ENCODE peak calls at places on chromosomes 2 and 18, in four cellular contexts. Q is neuronal stem cell, K is heart left ventricle, U is astrocyte. A is an unnamed sample.

GRCh38 chr2:238557431-238557830 is 130.7 kb downstream of the ASB1 start:
- DNase-seq in U (no peak), Q (no peak), K (no peak), A (no peak)

GRCh38 chr18:6281874-6282273 is 132.8 kb downstream of the L3MBTL4 start:
- DNase-seq in K (no peak), U (no peak), Q (no peak), A (no peak)

GRCh38 chr18:80208620-80209019 is 38.7 kb downstream of the PARD6G start:
- DNase-seq in U (no peak), Q (no peak), K (no peak), A (no peak)

GRCh38 chr2:238699307-238700121 is 148.4 kb upstream of the TWIST2 start:
- DNase-seq in Q (no peak), U (no peak), K (no peak), A (no peak)

GRCh38 chr2:212842544-212843185 is 304.1 kb upstream of the ERBB4 start:
- DNase-seq in K (no peak), Q (no peak), U (peak), A (no peak)

GRCh38 chr2:43837033-43837432 is 1.6 kb downstream of the ABCG5 start:
- DNase-seq in Q (no peak), K (no peak), U (no peak), A (no peak)

GRCh38 chr2:7866825-7867224 is 815.0 kb upstream of the ID2 start:
- DNase-seq in Q (no peak), U (no peak), K (no peak), A (no peak)

GRCh38 chr18:79919089-79919488 is 32.4 kb downstream of the SLC66A2 start:
- DNase-seq in K (no peak), U (no peak), Q (no peak), A (no peak)

GRCh38 chr18:28198588-28198987 is 21.7 kb upstream of the CDH2 start:
- DNase-seq in U (no peak), K (no peak), Q (no peak), A (no peak)

GRCh38 chr18:41954827-41955613 is at the start of gene PIK3C3:
- DNase-seq in U (peak), K (peak), Q (peak), A (peak)

GRCh38 chr2:167144179-167144898 is 256.1 kb downstream of the XIRP2 start:
- DNase-seq in Q (no peak), K (no peak), U (peak), A (no peak)

GRCh38 chr2:163213699-163214098 is 375.1 kb upstream of the KCNH7 start:
- DNase-seq in Q (no peak), U (peak), K (no peak), A (no peak)

GRCh38 chr2:217717541-217717940 is 285.3 kb downstream of the TNS1 start:
- DNase-seq in Q (no peak), K (no peak), U (no peak), A (no peak)

GRCh38 chr2:241029599-241030332 is 31.3 kb downstream of the SNED1 start:
- DNase-seq in Q (no peak), U (no peak), K (no peak), A (peak)

DNA sequence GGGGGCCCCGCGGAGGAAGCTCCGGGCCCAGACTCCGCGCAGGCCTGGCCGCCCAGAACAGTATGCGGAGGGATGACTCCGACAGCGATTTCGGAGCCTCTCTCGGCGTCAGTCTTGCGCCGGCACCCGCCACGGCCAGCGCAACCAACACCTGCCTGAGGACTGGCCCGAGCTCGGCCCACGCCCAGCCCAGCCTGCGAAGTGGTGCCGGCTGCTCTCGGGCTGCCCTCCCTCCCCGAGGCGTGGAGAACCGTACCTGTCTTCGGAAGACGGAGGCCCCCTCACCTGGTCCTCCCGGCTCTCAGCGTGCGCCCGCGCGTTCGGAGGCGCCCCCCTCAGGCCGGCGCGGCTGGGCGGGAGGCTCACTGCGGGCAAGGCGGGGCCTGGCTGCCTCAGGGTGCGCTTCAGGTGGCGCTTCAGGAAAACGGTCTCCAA is at the start of gene M1AP:
- DNase-seq in K (no peak), U (no peak), Q (no peak), A (peak)
- H3K4me3 ChIP-seq in K (peak), U (peak), Q (peak), A (peak)

DNA sequence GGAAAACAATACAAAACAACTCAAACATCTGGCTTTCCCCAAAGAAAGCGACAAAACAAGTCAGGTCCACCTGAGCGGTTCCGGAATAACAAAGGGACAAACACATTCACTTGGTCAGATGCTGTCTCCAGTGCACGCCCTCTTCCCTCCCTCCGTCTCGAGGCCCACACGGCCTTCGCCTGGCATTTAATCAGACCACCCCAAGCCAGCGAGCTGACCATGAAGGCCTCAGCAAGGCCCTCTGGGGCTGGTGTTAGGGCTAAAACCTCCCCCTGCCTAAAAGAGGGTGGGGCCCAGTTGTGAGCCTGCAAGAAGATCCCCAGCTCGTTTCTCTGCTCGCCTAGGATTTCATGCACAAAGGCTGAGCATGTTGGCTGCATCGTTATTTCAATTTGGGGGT is 180.3 kb downstream of the EIPR1 start:
- DNase-seq in K (no peak), U (no peak), Q (no peak), A (no peak)
- H3K4me3 ChIP-seq in K (no peak), U (no peak), Q (no peak), A (no peak)

GRCh38 chr18:12776821-12777471 is 74.1 kb downstream of the PSMG2 start:
- DNase-seq in U (no peak), K (no peak), Q (no peak), A (no peak)

GRCh38 chr18:12779043-12779442 is 76.2 kb downstream of the PSMG2 start:
- DNase-seq in Q (no peak), K (no peak), U (no peak), A (no peak)

GRCh38 chr18:12779456-12779855 is 76.6 kb downstream of the PSMG2 start:
- DNase-seq in Q (no peak), U (no peak), K (no peak), A (peak)

GRCh38 chr18:12774982-12775381 is 72.1 kb downstream of the PSMG2 start:
- DNase-seq in U (no peak), K (no peak), Q (no peak), A (no peak)

GRCh38 chr18:12777543-12777942 is 74.7 kb downstream of the PSMG2 start:
- DNase-seq in K (no peak), U (no peak), Q (no peak), A (peak)
- H3K4me3 ChIP-seq in K (peak), U (no peak), Q (peak), A (peak)

GRCh38 chr2:161136696-161137324 is 23.4 kb upstream of the TANK start:
- DNase-seq in U (peak), K (no peak), Q (no peak), A (no peak)
- H3K4me3 ChIP-seq in U (no peak), K (peak), Q (no peak), A (no peak)

GRCh38 chr2:177989029-177989885 is 83.3 kb downstream of the PDE11A start:
- DNase-seq in U (peak), K (no peak), Q (no peak), A (no peak)

GRCh38 chr2:177984739-177985138 is 87.8 kb downstream of the PDE11A start:
- DNase-seq in K (no peak), Q (no peak), U (peak), A (no peak)

DNA sequence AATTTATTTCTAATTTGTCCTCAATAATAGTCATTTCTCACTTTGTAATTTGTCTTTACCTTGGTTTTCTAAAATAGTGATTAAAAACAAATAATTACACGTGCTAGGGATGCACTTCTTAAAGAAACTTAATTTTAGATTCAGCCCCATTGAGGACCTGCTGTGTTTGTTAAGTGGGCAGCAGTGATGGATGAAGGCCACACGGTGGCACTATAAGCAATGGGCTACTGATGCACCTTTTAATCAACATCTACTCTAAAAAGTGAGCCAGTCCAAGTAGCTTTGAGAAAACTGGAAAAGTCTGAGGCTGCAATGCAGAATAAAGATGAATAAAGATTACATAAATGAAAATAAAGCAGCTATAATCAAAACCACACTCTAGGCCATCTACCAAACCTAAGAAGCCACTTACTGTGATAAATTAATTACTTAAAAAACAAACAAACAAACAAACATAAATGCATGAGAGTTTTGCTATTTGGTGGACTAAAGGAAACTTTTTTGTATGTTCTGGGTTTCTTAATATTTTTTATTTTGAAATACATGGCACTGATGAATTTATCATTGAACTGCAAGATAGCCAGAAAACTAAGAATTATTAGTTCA is 89.3 kb downstream of the PDE11A start:
- DNase-seq in U (peak), Q (peak), K (no peak), A (peak)
- H3K4me3 ChIP-seq in U (no peak), Q (no peak), K (no peak), A (no peak)

DNA sequence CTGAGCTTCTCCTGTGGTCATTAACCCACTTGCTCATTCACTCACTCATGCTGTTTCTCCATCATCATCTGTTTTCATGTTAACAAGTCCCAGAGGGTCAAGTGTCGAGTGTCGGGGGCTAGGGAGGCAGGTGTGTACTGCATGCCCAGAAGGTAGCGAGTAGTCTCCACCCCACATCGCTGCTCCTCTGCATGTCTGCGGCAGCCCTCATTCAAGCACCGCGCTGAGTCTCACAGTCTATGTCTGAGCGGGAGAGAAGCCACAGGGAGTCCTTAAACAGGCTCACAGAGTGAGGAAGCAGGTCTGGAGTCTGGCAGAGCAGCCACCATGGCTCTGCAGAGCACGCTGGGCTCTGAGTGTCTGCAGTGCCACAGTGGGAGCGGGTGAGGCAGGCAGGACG is 121.3 kb upstream of the IL1R2 start:
- DNase-seq in U (no peak), K (no peak), Q (no peak), A (no peak)
- H3K4me3 ChIP-seq in U (no peak), K (no peak), Q (no peak), A (no peak)

DNA sequence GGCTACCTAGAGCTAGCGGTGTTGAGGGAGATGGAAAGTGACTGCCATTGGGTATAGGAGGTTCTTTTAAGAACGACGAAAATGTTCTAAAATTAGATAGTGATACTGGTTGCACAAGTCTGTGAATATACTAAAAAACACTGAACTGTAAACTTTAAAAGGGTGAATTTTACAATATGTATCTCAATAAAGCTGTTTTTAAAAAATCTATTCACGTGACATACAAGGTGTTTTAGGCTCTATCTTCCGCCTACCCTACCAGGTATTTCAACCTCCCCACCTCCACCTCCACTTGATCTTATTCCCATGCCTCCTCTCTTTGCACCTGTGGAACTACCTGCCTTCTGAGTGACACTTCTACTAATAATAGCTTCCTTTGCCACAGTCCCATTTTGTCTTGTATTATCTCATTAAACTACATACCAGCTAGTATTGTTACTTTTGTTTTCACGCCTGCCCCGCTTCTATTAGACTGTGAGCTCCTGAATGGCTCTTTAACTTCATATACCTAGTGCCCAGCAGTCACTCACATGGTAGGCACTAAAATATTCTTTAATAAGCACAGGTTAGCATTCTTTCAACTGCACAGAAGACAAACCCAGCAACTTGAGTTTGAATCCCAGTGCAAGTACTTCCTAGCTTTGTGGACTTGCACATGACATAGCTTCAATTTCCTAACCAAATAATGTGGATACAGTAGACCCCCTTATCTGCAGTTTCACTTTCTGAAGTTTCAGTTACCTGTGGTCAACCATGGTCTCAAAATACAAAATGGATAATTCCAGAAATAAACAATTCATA is 9.3 kb downstream of the ITSN2 start:
- DNase-seq in U (no peak), K (no peak), Q (no peak), A (no peak)
- H3K4me3 ChIP-seq in U (no peak), K (no peak), Q (no peak), A (no peak)

GRCh38 chr2:169080250-169081035 is 11.1 kb downstream of the DHRS9 start:
- DNase-seq in U (peak), K (no peak), Q (no peak), A (no peak)

GRCh38 chr2:169073211-169073971 is 4.0 kb downstream of the DHRS9 start:
- DNase-seq in Q (no peak), K (no peak), U (no peak), A (no peak)

GRCh38 chr2:169081551-169081950 is 12.2 kb downstream of the DHRS9 start:
- DNase-seq in U (peak), K (no peak), Q (no peak), A (no peak)

GRCh38 chr2:169073972-169074751 is 4.8 kb downstream of the DHRS9 start:
- DNase-seq in Q (no peak), U (peak), K (no peak), A (no peak)

GRCh38 chr2:169077674-169078240 is 8.4 kb downstream of the DHRS9 start:
- DNase-seq in U (no peak), K (peak), Q (no peak), A (no peak)
- H3K4me3 ChIP-seq in U (no peak), K (no peak), Q (no peak), A (no peak)

A was measured in H7.